ENCODE peak calls at places on chromosomes 11 and 22, in nine cellular contexts. H, P, C, D, V, R, Q, Z and W are unnamed samples.

GRCh38 chr11:129937592-129938238 is 42.3 kb upstream of the NFRKB start:
- DNase-seq in Q (no peak), V (no peak), P (no peak), R (no peak), Z (no peak), D (no peak), C (no peak), H (no peak), W (no peak)

GRCh38 chr11:116339306-116339705 is 433.5 kb downstream of the BUD13 start:
- DNase-seq in Z (no peak), Q (no peak), D (no peak), P (no peak), C (no peak), H (no peak), V (no peak), R (no peak), W (no peak)

GRCh38 chr22:19181786-19182471 is 3.4 kb upstream of the SLC25A1 start:
- DNase-seq in H (no peak), D (no peak), Z (no peak), Q (no peak), P (no peak), R (no peak), V (no peak), C (no peak), W (no peak)

GRCh38 chr11:35523351-35523768 is 2.1 kb downstream of the PAMR1 start:
- DNase-seq in Q (no peak), Z (no peak), D (peak), R (peak), P (no peak), C (no peak), H (no peak), V (no peak), W (peak)

GRCh38 chr22:27195104-27195503 is 537.7 kb downstream of the MIAT start:
- DNase-seq in R (no peak), H (no peak), V (no peak), Z (no peak), P (no peak), Q (no peak), C (no peak), D (no peak), W (no peak)

GRCh38 chr22:43186272-43187170 is at the start of gene TTLL12:
- DNase-seq in C (no peak), R (no peak), V (peak), Z (peak), H (peak), D (peak), Q (peak), P (peak), W (peak)

GRCh38 chr22:49262167-49262566 is 565.5 kb downstream of the BRD1 start:
- DNase-seq in Z (peak), V (no peak), H (no peak), D (no peak), P (no peak), Q (no peak), R (no peak), C (no peak), W (no peak)

GRCh38 chr22:48141301-48141700 is 1378.9 kb downstream of the TBC1D22A start:
- DNase-seq in H (no peak), Q (no peak), V (no peak), C (no peak), Z (no peak), R (no peak), P (no peak), D (no peak), W (no peak)

GRCh38 chr11:18705651-18706281 is 7.2 kb downstream of the TMEM86A start:
- DNase-seq in H (peak), D (no peak), Q (no peak), R (no peak), C (no peak), P (no peak), Z (no peak), V (no peak), W (no peak)

GRCh38 chr11:120172921-120173705 is 35.2 kb upstream of the TRIM29 start:
- DNase-seq in H (no peak), Q (no peak), P (no peak), Z (peak), V (no peak), D (no peak), R (no peak), C (no peak), W (peak)